ENCODE peak calls at places on chromosome 6, in nine cellular contexts. E is neural progenitor cell, Z is cardiac muscle cell, B is Karpas-422, H is aorta, T is psoas muscle, P is fibroblast of lung, L is GM23248, K is tibial nerve. J is an unnamed sample. For H3K4me1, the result is how much of the 10 kb centered on the place peaks cover.

GRCh38 chr6:30615219-30615957 is 1.7 kb downstream of the PPP1R10 start:
- DNase-seq in E (peak), Z (peak), B (peak), H (no peak), T (no peak), P (peak), L (peak), K (no peak), J (no peak)

GRCh38 chr6:17842934-17843821 is 136.5 kb upstream of the NUP153 start:
- DNase-seq in E (no peak), Z (no peak), B (no peak), H (no peak), T (no peak), P (no peak), L (no peak), K (no peak), J (no peak)

GRCh38 chr6:116016846-116017545 is 43.7 kb downstream of the FRK start:
- DNase-seq in E (no peak), Z (no peak), B (no peak), H (no peak), T (no peak), P (peak), L (no peak), K (no peak), J (no peak)

GRCh38 chr6:118530942-118531341 is 17.2 kb upstream of the PLN start:
- DNase-seq in E (no peak), Z (no peak), B (no peak), H (no peak), T (no peak), P (no peak), L (no peak), K (no peak), J (no peak)

GRCh38 chr6:78483141-78483540 is 384.2 kb upstream of the IRAK1BP1 start:
- DNase-seq in E (no peak), Z (no peak), B (no peak), H (no peak), T (no peak), P (no peak), L (no peak), K (no peak), J (no peak)

GRCh38 chr6:112396221-112396620 is 49.1 kb downstream of the RFPL4B start:
- DNase-seq in E (no peak), Z (no peak), B (no peak), H (no peak), T (no peak), P (no peak), L (no peak), K (no peak), J (no peak)

GRCh38 chr6:31651602-31652191 is 764 bp downstream of the BAG6 start:
- DNase-seq in E (peak), Z (peak), B (peak), H (no peak), T (peak), P (peak), L (peak), K (peak), J (no peak)

GRCh38 chr6:111417181-111417585 is 65.8 kb downstream of the REV3L start:
- DNase-seq in E (no peak), Z (peak), B (no peak), H (no peak), T (no peak), P (peak), L (peak), K (peak), J (no peak)

GRCh38 chr6:50832912-50833311 is 14.2 kb downstream of the TFAP2B start:
- DNase-seq in E (no peak), Z (no peak), B (no peak), H (no peak), T (no peak), P (no peak), L (no peak), K (no peak), J (no peak)

GRCh38 chr6:36347635-36348034 is 10.9 kb upstream of the BNIP5 start:
- DNase-seq in E (no peak), Z (peak), B (no peak), H (peak), T (no peak), P (no peak), L (no peak), K (no peak), J (no peak)

GRCh38 chr6:21615504-21615903 is 22.0 kb downstream of the SOX4 start:
- DNase-seq in E (no peak), Z (no peak), B (no peak), H (no peak), T (no peak), P (peak), L (peak), K (no peak), J (no peak)
- H3K4me1 ChIP-seq in E (under half), Z (under half), B (under half), H (under half), T (under half), P (under half), L (under half), K (under half), J (under half)

DNA sequence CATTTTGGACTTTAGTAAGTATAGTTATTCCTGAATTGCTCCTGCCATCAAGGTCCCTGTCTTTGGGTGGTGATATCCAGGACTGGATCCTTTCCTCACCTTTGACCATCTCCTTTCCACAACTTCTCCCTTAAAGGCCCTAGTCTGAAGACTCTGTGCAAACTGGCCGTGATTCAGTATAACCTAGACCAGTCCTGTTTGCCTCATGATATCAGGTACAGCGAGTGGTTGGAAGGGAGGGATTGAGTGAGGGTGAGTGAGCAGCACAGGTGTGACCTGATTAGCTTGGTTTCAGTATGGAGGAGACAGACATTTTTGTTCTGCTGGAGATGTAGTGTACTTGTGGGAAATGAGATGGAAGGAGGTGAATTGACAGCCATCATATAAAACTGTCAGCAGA is 2.3 kb upstream of the RRP36 start:
- DNase-seq in E (no peak), Z (no peak), B (peak), H (no peak), T (no peak), P (no peak), L (no peak), K (no peak), J (no peak)
- H3K4me1 ChIP-seq in E (under half), Z (under half), B (under half), H (under half), T (half or more), P (under half), L (under half), K (under half), J (under half)

GRCh38 chr6:13263669-13264068 is 64.7 kb downstream of the TBC1D7 start:
- DNase-seq in E (no peak), Z (no peak), B (no peak), H (no peak), T (no peak), P (no peak), L (no peak), K (no peak), J (no peak)
- H3K4me1 ChIP-seq in E (under half), Z (under half), B (half or more), H (under half), T (under half), P (under half), L (under half), K (under half), J (half or more)

GRCh38 chr6:139748353-139749146 is 374.1 kb upstream of the CITED2 start:
- DNase-seq in E (no peak), Z (peak), B (no peak), H (no peak), T (no peak), P (no peak), L (no peak), K (no peak), J (no peak)
- H3K4me1 ChIP-seq in E (under half), Z (under half), B (under half), H (under half), T (under half), P (under half), L (under half), K (under half), J (under half)

GRCh38 chr6:170553686-170554085 is 483 bp upstream of the TBP start:
- DNase-seq in E (no peak), Z (peak), B (no peak), H (no peak), T (no peak), P (peak), L (peak), K (peak), J (no peak)

GRCh38 chr6:170552765-170553685 is at the start of gene PSMB1:
- DNase-seq in E (peak), Z (peak), B (peak), H (peak), T (peak), P (peak), L (peak), K (peak), J (peak)

GRCh38 chr6:170554086-170554887 is at the start of gene TBP:
- DNase-seq in E (peak), Z (peak), B (peak), H (peak), T (peak), P (peak), L (peak), K (peak), J (peak)

GRCh38 chr6:170555305-170555704 is 1.1 kb downstream of the TBP start:
- DNase-seq in E (peak), Z (no peak), B (no peak), H (no peak), T (no peak), P (no peak), L (peak), K (no peak), J (no peak)

DNA sequence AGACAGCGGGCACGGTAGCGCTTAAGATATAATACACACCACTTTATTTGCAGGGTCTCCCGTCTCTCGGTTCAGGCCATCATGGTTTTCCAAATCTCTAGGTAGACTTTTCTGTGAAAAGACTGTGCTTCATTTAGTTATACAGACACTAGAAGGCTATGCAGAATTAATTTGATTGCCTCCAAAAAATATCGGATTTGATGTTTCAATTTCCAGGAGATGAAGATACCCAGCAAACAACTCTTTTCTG is 644 bp downstream of the TBP start:
- DNase-seq in E (no peak), Z (no peak), B (no peak), H (no peak), T (no peak), P (no peak), L (no peak), K (no peak), J (no peak)
- H3K4me1 ChIP-seq in E (under half), Z (under half), B (under half), H (under half), T (under half), P (under half), L (under half), K (under half), J (under half)

GRCh38 chr6:133710826-133711225 is 178.1 kb upstream of the TCF21 start:
- DNase-seq in E (no peak), Z (no peak), B (no peak), H (no peak), T (no peak), P (no peak), L (no peak), K (no peak), J (no peak)

DNA sequence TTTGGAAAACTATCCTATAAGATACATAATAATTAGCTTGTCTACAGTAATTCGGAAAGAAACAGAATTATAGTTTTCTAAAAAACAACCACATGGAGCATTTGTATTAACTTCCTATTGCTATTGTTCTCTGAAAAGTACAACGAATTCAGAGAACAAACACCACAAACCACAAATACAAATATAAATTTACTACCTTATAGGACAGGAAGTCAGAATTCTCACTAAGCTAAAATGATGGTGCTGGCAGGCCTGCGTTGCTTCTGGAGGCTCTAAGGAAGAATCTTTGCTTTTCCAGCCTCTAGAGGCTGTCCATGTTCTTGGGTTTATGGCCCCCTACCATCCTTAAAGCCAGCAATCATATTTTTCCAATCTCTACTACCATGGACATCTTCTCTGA is 173.6 kb upstream of the TCF21 start:
- DNase-seq in E (no peak), Z (no peak), B (no peak), H (no peak), T (no peak), P (no peak), L (no peak), K (no peak), J (no peak)
- H3K4me1 ChIP-seq in E (under half), Z (under half), B (under half), H (under half), T (under half), P (under half), L (under half), K (under half), J (under half)

GRCh38 chr6:108616973-108617372 is 56.3 kb downstream of the FOXO3 start:
- DNase-seq in E (no peak), Z (no peak), B (no peak), H (no peak), T (no peak), P (peak), L (peak), K (no peak), J (no peak)
- H3K4me1 ChIP-seq in E (under half), Z (under half), B (under half), H (under half), T (half or more), P (under half), L (under half), K (under half), J (half or more)

GRCh38 chr6:16165641-16166040 is 36.8 kb downstream of the MYLIP start:
- DNase-seq in E (no peak), Z (no peak), B (no peak), H (no peak), T (no peak), P (no peak), L (no peak), K (no peak), J (no peak)
- H3K4me1 ChIP-seq in E (under half), Z (under half), B (under half), H (under half), T (under half), P (under half), L (under half), K (under half), J (under half)

DNA sequence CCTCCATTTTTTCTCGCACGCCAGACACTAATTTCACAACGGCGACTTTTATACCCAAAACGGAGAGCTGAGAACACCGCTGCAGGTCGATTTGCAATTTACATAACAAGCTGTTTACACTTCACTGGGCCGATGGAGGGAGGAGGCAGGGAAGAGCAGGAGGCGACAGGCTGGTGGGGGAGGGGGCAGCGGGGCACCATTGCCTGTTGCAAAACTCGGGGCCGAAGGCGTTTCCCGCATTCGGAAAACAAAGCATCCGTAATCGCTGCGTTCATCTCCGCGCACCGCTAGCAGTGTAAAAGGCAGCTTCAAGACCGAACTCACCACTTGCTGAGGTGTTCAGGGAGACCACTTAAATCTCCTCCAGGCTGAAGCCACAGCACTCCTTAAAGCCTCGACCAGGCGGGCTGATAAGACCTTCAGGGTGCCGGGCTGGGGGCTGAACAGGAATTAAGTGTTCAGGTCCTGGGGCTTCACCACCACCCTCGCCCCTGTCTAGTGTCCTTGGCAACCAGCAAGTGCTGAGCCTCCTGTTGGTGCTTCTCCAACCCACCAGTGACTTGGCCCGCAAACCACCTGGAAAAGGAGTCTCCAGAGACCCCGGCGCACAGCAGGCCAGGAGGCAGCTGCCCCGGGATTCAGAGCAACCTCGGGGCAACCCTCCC is 2.0 kb upstream of the FOXC1 start:
- DNase-seq in E (peak), Z (no peak), B (no peak), H (peak), T (peak), P (no peak), L (peak), K (no peak), J (no peak)
- H3K4me1 ChIP-seq in E (under half), Z (under half), B (under half), H (under half), T (under half), P (under half), L (under half), K (under half), J (half or more)

GRCh38 chr6:24861934-24862333 is 63.2 kb upstream of the ARMH2 start:
- DNase-seq in E (no peak), Z (no peak), B (peak), H (no peak), T (no peak), P (no peak), L (no peak), K (no peak), J (no peak)
- H3K4me1 ChIP-seq in E (under half), Z (under half), B (half or more), H (under half), T (under half), P (under half), L (under half), K (under half), J (half or more)